ENCODE peak calls at places on chromosomes 1 and 21, in five cellular contexts. One of them, this sample, is unnamed.

GRCh38 chr1:119115301-119115700 is 25.2 kb downstream of the WARS2 start:
- DNase-seq in HCT116: no peak
- DNase-seq in left ventricle myocardium inferior: no peak
- DNase-seq in PC-3: no peak
- DNase-seq in pancreas: no peak
- DNase-seq in this sample: no peak

GRCh38 chr21:16755061-16755460 is 757.8 kb upstream of the CXADR start:
- DNase-seq in HCT116: no peak
- DNase-seq in left ventricle myocardium inferior: no peak
- DNase-seq in PC-3: no peak
- DNase-seq in pancreas: no peak
- DNase-seq in this sample: no peak

GRCh38 chr1:28815533-28815932 is 3.6 kb downstream of the OPRD1 start:
- DNase-seq in HCT116: no peak
- DNase-seq in left ventricle myocardium inferior: no peak
- DNase-seq in PC-3: no peak
- DNase-seq in pancreas: no peak
- DNase-seq in this sample: no peak

GRCh38 chr1:241688940-241689368 is 36.9 kb downstream of the WDR64 start:
- DNase-seq in HCT116: no peak
- DNase-seq in left ventricle myocardium inferior: no peak
- DNase-seq in PC-3: peak
- DNase-seq in pancreas: no peak
- DNase-seq in this sample: no peak

GRCh38 chr1:70353641-70354331 is 736 bp downstream of the ANKRD13C start:
- DNase-seq in HCT116: no peak
- DNase-seq in left ventricle myocardium inferior: no peak
- DNase-seq in PC-3: peak
- DNase-seq in pancreas: no peak
- DNase-seq in this sample: peak

GRCh38 chr1:30046751-30047150 is 676.6 kb downstream of the MATN1 start:
- DNase-seq in HCT116: no peak
- DNase-seq in left ventricle myocardium inferior: no peak
- DNase-seq in PC-3: no peak
- DNase-seq in pancreas: no peak
- DNase-seq in this sample: no peak

GRCh38 chr1:118716775-118717174 is 271.4 kb downstream of the TBX15 start:
- DNase-seq in HCT116: no peak
- DNase-seq in left ventricle myocardium inferior: no peak
- DNase-seq in PC-3: peak
- DNase-seq in pancreas: no peak
- DNase-seq in this sample: no peak

GRCh38 chr21:42187976-42188653 is 30.8 kb upstream of the ABCG1 start:
- DNase-seq in HCT116: no peak
- DNase-seq in left ventricle myocardium inferior: no peak
- DNase-seq in PC-3: no peak
- DNase-seq in pancreas: no peak
- DNase-seq in this sample: peak

GRCh38 chr1:225470691-225471452 is 43.0 kb upstream of the LBR start:
- DNase-seq in HCT116: no peak
- DNase-seq in left ventricle myocardium inferior: no peak
- DNase-seq in PC-3: no peak
- DNase-seq in pancreas: peak
- DNase-seq in this sample: peak

GRCh38 chr1:50841791-50842387 is 118.2 kb downstream of the FAF1 start:
- DNase-seq in HCT116: no peak
- DNase-seq in left ventricle myocardium inferior: no peak
- DNase-seq in PC-3: no peak
- DNase-seq in pancreas: no peak
- DNase-seq in this sample: no peak

GRCh38 chr21:14260459-14260764 is 44.5 kb downstream of the RBM11 start:
- DNase-seq in HCT116: no peak
- DNase-seq in left ventricle myocardium inferior: no peak
- DNase-seq in PC-3: no peak
- DNase-seq in pancreas: no peak
- DNase-seq in this sample: no peak

GRCh38 chr1:36366091-36366661 is 19.5 kb downstream of the STK40 start:
- DNase-seq in HCT116: no peak
- DNase-seq in left ventricle myocardium inferior: peak
- DNase-seq in PC-3: no peak
- DNase-seq in pancreas: no peak
- DNase-seq in this sample: no peak

GRCh38 chr1:195851804-195852203 is 756.4 kb downstream of the KCNT2 start:
- DNase-seq in HCT116: no peak
- DNase-seq in left ventricle myocardium inferior: no peak
- DNase-seq in PC-3: peak
- DNase-seq in pancreas: no peak
- DNase-seq in this sample: no peak

GRCh38 chr1:179831852-179832699 is 45.5 kb downstream of the TOR1AIP2 start:
- DNase-seq in HCT116: no peak
- DNase-seq in left ventricle myocardium inferior: no peak
- DNase-seq in PC-3: no peak
- DNase-seq in pancreas: no peak
- DNase-seq in this sample: no peak

GRCh38 chr1:153560241-153560640 is 5.4 kb downstream of the S100A2 start:
- DNase-seq in HCT116: no peak
- DNase-seq in left ventricle myocardium inferior: no peak
- DNase-seq in PC-3: no peak
- DNase-seq in pancreas: no peak
- DNase-seq in this sample: no peak

GRCh38 chr1:222095606-222096475 is 354.0 kb upstream of the DUSP10 start:
- DNase-seq in HCT116: peak
- DNase-seq in left ventricle myocardium inferior: peak
- DNase-seq in PC-3: peak
- DNase-seq in pancreas: peak
- DNase-seq in this sample: peak

GRCh38 chr1:226100436-226101347 is 38.2 kb downstream of the H3-3A start:
- DNase-seq in HCT116: no peak
- DNase-seq in left ventricle myocardium inferior: peak
- DNase-seq in PC-3: peak
- DNase-seq in pancreas: peak
- DNase-seq in this sample: peak

DNA sequence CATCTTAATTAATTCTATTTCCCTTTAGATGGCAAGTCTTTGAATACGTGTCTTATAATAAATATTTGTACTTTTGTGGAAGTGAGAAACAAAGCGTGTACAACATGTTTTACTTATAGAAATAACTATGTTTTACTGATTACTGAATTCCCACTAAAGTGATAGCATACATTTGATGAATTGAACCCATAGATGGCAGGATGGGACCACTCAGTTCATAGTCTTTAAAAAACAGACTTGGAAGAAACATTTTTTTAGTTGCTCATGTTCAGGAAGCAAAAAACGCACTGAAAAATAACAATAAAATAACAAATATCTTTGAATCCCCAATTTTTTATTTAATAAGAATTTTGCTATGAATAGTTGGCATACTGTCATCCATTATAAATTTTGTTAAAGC is 507.1 kb upstream of the ZRANB2 start:
- DNase-seq in HCT116: no peak
- DNase-seq in left ventricle myocardium inferior: no peak
- DNase-seq in PC-3: peak
- DNase-seq in pancreas: no peak
- DNase-seq in this sample: no peak
- TF ChIP-seq CTCF in HCT116: no peak
- TF ChIP-seq CTCF in left ventricle myocardium inferior: peak
- TF ChIP-seq CTCF in PC-3: peak
- TF ChIP-seq CTCF in pancreas: peak
- TF ChIP-seq CTCF in this sample: no peak

GRCh38 chr1:4655674-4656532 is 1.5 kb downstream of the AJAP1 start:
- DNase-seq in HCT116: no peak
- DNase-seq in left ventricle myocardium inferior: peak
- DNase-seq in PC-3: peak
- DNase-seq in pancreas: peak
- DNase-seq in this sample: peak
- H3K4me3 ChIP-seq in HCT116: no peak
- H3K4me3 ChIP-seq in left ventricle myocardium inferior: peak
- H3K4me3 ChIP-seq in PC-3: no peak
- H3K4me3 ChIP-seq in pancreas: peak
- H3K4me3 ChIP-seq in this sample: no peak

DNA sequence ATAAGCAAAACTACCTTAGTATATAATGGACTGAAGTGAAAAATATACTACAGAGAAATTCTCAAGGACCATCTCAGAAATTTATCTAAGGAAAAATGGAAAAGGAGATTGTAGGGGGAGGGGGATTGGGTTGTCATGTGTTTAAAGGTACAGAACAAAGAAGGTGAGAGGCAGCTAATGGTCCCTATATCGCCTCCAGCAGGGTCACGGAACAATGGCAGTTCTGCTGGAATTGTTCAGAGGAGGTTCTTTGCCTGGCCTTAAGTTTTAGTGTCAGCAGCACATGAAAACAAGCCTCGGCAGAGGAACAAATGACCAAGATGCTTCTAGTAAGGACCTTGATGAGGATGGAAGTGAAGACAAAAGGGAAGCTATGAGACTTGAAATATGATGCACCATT is 42.0 kb upstream of the RGS2 start:
- DNase-seq in HCT116: no peak
- DNase-seq in left ventricle myocardium inferior: no peak
- DNase-seq in PC-3: no peak
- DNase-seq in pancreas: no peak
- DNase-seq in this sample: no peak
- TF ChIP-seq CTCF in HCT116: peak
- TF ChIP-seq CTCF in left ventricle myocardium inferior: no peak
- TF ChIP-seq CTCF in PC-3: no peak
- TF ChIP-seq CTCF in pancreas: no peak
- TF ChIP-seq CTCF in this sample: no peak

GRCh38 chr21:44494956-44495355 is 39.6 kb downstream of the LRRC3 start:
- DNase-seq in HCT116: no peak
- DNase-seq in left ventricle myocardium inferior: no peak
- DNase-seq in PC-3: no peak
- DNase-seq in pancreas: no peak
- DNase-seq in this sample: no peak

GRCh38 chr21:44496900-44497550 is 41.7 kb downstream of the LRRC3 start:
- DNase-seq in HCT116: no peak
- DNase-seq in left ventricle myocardium inferior: no peak
- DNase-seq in PC-3: no peak
- DNase-seq in pancreas: no peak
- DNase-seq in this sample: no peak

GRCh38 chr21:44497641-44498243 is 42.3 kb downstream of the KRTAP10-1 start:
- DNase-seq in HCT116: no peak
- DNase-seq in left ventricle myocardium inferior: no peak
- DNase-seq in PC-3: no peak
- DNase-seq in pancreas: no peak
- DNase-seq in this sample: no peak

GRCh38 chr21:44495641-44496040 is 40.3 kb downstream of the LRRC3 start:
- DNase-seq in HCT116: no peak
- DNase-seq in left ventricle myocardium inferior: no peak
- DNase-seq in PC-3: no peak
- DNase-seq in pancreas: no peak
- DNase-seq in this sample: no peak

DNA sequence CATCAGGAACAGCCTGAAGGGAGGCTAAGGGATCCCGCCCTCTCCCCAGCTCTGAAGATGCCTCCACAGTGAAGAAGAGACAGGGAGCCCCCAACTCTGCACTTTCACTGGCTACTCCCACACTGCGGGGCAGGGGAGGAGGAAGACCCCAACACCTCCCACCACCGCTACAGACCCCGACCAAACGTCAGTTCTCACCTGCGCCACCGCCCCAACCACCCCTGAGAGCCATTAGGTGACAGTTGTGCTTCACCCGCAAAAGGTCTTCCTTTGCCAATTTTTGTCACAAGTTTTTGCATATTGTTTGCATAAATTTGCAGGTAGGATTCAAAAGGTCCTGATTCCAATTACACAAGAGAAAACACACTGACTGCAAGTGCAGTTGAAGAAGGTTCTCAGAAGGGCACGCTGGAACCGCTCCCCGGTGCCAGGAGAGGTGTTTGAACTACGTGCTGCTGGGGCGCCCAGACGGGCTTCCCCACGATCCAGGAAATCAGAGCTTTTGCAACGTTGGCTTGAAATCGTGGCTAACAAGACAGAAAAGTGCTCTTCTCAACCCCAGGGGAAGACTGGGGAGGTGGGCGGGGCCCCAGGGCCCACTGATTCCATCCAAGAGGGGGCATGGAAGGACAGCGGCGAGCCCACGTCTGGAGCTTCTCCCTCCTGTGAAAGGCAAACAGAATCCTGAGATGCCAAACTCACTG is 41.0 kb downstream of the LRRC3 start:
- DNase-seq in HCT116: no peak
- DNase-seq in left ventricle myocardium inferior: no peak
- DNase-seq in PC-3: no peak
- DNase-seq in pancreas: no peak
- DNase-seq in this sample: no peak
- H3K4me3 ChIP-seq in HCT116: no peak
- H3K4me3 ChIP-seq in left ventricle myocardium inferior: no peak
- H3K4me3 ChIP-seq in PC-3: no peak
- H3K4me3 ChIP-seq in pancreas: no peak
- H3K4me3 ChIP-seq in this sample: no peak

GRCh38 chr1:234697741-234698140 is 87.8 kb upstream of the IRF2BP2 start:
- DNase-seq in HCT116: no peak
- DNase-seq in left ventricle myocardium inferior: no peak
- DNase-seq in PC-3: no peak
- DNase-seq in pancreas: no peak
- DNase-seq in this sample: no peak

GRCh38 chr1:234698624-234699023 is 88.6 kb upstream of the IRF2BP2 start:
- DNase-seq in HCT116: no peak
- DNase-seq in left ventricle myocardium inferior: no peak
- DNase-seq in PC-3: no peak
- DNase-seq in pancreas: no peak
- DNase-seq in this sample: no peak

GRCh38 chr1:234696148-234696576 is 86.2 kb upstream of the IRF2BP2 start:
- DNase-seq in HCT116: no peak
- DNase-seq in left ventricle myocardium inferior: no peak
- DNase-seq in PC-3: no peak
- DNase-seq in pancreas: no peak
- DNase-seq in this sample: no peak

GRCh38 chr1:234694661-234695060 is 84.7 kb upstream of the IRF2BP2 start:
- DNase-seq in HCT116: no peak
- DNase-seq in left ventricle myocardium inferior: no peak
- DNase-seq in PC-3: no peak
- DNase-seq in pancreas: no peak
- DNase-seq in this sample: no peak

DNA sequence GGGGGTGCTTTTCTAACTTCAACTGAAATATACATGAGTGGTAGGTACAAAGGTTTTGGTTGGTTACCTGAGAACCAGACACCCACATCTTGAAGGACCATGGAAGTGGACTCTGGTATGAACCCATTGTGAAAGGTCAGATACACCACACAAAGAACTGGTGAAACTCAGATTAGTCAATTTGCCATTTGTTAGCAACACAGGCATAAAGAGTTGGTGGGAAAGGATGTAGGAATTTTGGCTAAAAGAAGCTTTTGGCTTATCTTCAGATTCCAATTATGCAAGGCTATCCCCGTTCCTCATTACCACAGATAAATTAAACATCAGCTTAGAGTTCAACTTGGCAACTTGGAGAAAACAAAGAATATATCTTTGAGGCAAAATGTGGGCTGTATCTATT is 87.0 kb upstream of the IRF2BP2 start:
- DNase-seq in HCT116: no peak
- DNase-seq in left ventricle myocardium inferior: no peak
- DNase-seq in PC-3: no peak
- DNase-seq in pancreas: no peak
- DNase-seq in this sample: no peak
- TF ChIP-seq CTCF in HCT116: no peak
- TF ChIP-seq CTCF in left ventricle myocardium inferior: no peak
- TF ChIP-seq CTCF in PC-3: no peak
- TF ChIP-seq CTCF in pancreas: no peak
- TF ChIP-seq CTCF in this sample: no peak